ENCODE peak calls at places on chromosomes 7 and 10, in five cellular contexts. W, A, T, N and P are unnamed samples.
A peak's percentile ranks its signal among the peaks of the same experiment; 100 is the strongest.

GRCh38 chr10:44393051-44393630 is 8.2 kb upstream of the CXCL12 start:
- DNase-seq in N (no peak), T (no peak), W (no peak), A (no peak), P (no peak)

GRCh38 chr10:23196915-23197314 is 4.8 kb downstream of the PTF1A start:
- DNase-seq in T (no peak), W (no peak), N (no peak), A (no peak), P (no peak)

GRCh38 chr10:1396236-1396635 is 340.1 kb downstream of the WDR37 start:
- DNase-seq in T (no peak), W (no peak), A (no peak), N (no peak), P (no peak)

GRCh38 chr10:14652816-14653215 is 121.9 kb downstream of the FAM107B start:
- DNase-seq in W (no peak), T (no peak), N (no peak), A (no peak), P (no peak)

GRCh38 chr10:99403674-99404073 is 26.8 kb downstream of the GOT1 start:
- DNase-seq in T (no peak), N (no peak), A (no peak), W (no peak), P (no peak)

GRCh38 chr10:44992070-44992731 is 8.5 kb upstream of the ZNF22 start:
- DNase-seq in T (no peak), A (peak; percentile 42), W (no peak), N (no peak), P (no peak)

GRCh38 chr10:63264852-63265617 is 131.9 kb downstream of the NRBF2 start:
- DNase-seq in W (peak; percentile 44), N (peak; percentile 48), T (no peak), A (no peak), P (no peak)

GRCh38 chr7:134619627-134620331 is 26.9 kb upstream of the BPGM start:
- DNase-seq in T (peak; percentile 70), W (no peak), N (no peak), A (no peak), P (no peak)

GRCh38 chr10:66931340-66931948 is 5.6 kb downstream of the LRRTM3 start:
- DNase-seq in N (no peak), T (peak; percentile 41), W (peak; percentile 43), A (no peak), P (no peak)

GRCh38 chr10:43354325-43354635 is 17.2 kb upstream of the FXYD4 start:
- DNase-seq in N (no peak), A (no peak), W (no peak), T (no peak), P (no peak)

GRCh38 chr10:132229834-132230556 is 43.2 kb downstream of the DPYSL4 start:
- DNase-seq in N (no peak), T (no peak), W (no peak), A (peak; percentile 71), P (no peak)

GRCh38 chr7:132221356-132221755 is 354.9 kb downstream of the PLXNA4 start:
- DNase-seq in W (no peak), T (no peak), A (no peak), N (no peak), P (no peak)

GRCh38 chr7:33671521-33672262 is 233.6 kb upstream of the BMPER start:
- DNase-seq in T (no peak), W (no peak), N (no peak), A (no peak), P (no peak)

GRCh38 chr10:63819753-63820347 is 298.6 kb downstream of the REEP3 start:
- DNase-seq in N (peak; percentile 61), A (peak; percentile 70), W (peak; percentile 33), T (peak; percentile 18), P (no peak)

GRCh38 chr10:26944261-26944882 is 83.6 kb upstream of the ABI1 start:
- DNase-seq in N (no peak), W (no peak), T (no peak), A (no peak), P (no peak)

GRCh38 chr10:34584164-34584563 is 230.9 kb downstream of the PARD3 start:
- DNase-seq in W (no peak), N (no peak), A (no peak), T (peak; percentile 74), P (no peak)

GRCh38 chr7:23333671-23334246 is 34.6 kb downstream of the MALSU1 start:
- DNase-seq in T (peak; percentile 67), W (no peak), A (peak; percentile 50), N (no peak), P (no peak)

GRCh38 chr7:136956232-136956631 is 87.8 kb downstream of the CHRM2 start:
- DNase-seq in W (no peak), N (no peak), A (no peak), T (peak; percentile 42), P (no peak)

GRCh38 chr10:33132626-33133025 is 174.6 kb upstream of the ITGB1 start:
- DNase-seq in A (no peak), N (peak; percentile 57), T (no peak), W (no peak), P (no peak)
- TF ChIP-seq CTCF in A (no peak), N (peak; percentile 58), T (no peak), W (peak; percentile 55), P (no peak)

GRCh38 chr7:85191383-85191782 is 4.5 kb upstream of the SEMA3D start:
- DNase-seq in W (no peak), N (no peak), T (no peak), A (no peak), P (no peak)
- TF ChIP-seq CTCF in W (no peak), N (no peak), T (peak; percentile 38), A (no peak), P (no peak)

GRCh38 chr7:72447465-72448204 is 35.5 kb upstream of the CALN1 start:
- DNase-seq in N (no peak), T (no peak), W (no peak), A (no peak), P (no peak)
- TF ChIP-seq CTCF in N (no peak), T (no peak), W (no peak), A (no peak), P (no peak)

GRCh38 chr7:32346253-32346652 is 143.9 kb downstream of the LSM5 start:
- DNase-seq in A (no peak), N (no peak), T (no peak), W (no peak), P (no peak)

GRCh38 chr7:32347244-32347828 is 142.8 kb downstream of the LSM5 start:
- DNase-seq in W (peak; percentile 5), T (no peak), A (no peak), N (peak; percentile 40), P (no peak)
- TF ChIP-seq CTCF in W (peak; percentile 51), T (peak; percentile 45), A (no peak), N (peak; percentile 43), P (no peak)

GRCh38 chr10:13306103-13306502 is 6.2 kb upstream of the PHYH start:
- DNase-seq in A (no peak), T (no peak), W (no peak), N (no peak), P (no peak)

GRCh38 chr10:13310518-13311176 is 10.8 kb upstream of the PHYH start:
- DNase-seq in A (no peak), T (no peak), W (no peak), N (peak; percentile 13), P (no peak)

GRCh38 chr10:13309792-13310191 is 9.9 kb upstream of the PHYH start:
- DNase-seq in N (no peak), A (no peak), W (no peak), T (no peak), P (no peak)

GRCh38 chr10:13316635-13317311 is 16.9 kb upstream of the PHYH start:
- DNase-seq in N (no peak), T (no peak), A (no peak), W (no peak), P (no peak)

DNA sequence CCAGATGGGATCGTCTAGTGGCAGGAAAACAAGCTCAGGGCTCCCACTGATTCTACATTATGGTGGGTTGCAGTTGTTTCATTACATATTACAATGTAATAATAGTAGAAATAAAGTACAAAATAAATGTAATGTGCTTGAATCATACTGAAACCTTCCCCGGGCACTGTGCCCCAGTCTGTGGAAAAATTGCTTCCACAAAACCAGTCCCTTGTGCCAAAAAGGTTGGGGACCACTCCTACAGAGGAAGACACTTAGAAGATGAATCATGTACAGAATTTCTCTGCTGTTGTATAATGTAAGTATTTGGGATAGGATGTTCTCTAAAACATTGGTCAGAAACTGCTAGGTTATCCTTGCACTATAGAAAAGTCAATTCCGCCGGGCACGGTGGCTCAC is 11.3 kb upstream of the PHYH start:
- DNase-seq in N (no peak), T (no peak), W (no peak), A (no peak), P (no peak)
- TF ChIP-seq CTCF in N (no peak), T (no peak), W (no peak), A (no peak), P (no peak)

DNA sequence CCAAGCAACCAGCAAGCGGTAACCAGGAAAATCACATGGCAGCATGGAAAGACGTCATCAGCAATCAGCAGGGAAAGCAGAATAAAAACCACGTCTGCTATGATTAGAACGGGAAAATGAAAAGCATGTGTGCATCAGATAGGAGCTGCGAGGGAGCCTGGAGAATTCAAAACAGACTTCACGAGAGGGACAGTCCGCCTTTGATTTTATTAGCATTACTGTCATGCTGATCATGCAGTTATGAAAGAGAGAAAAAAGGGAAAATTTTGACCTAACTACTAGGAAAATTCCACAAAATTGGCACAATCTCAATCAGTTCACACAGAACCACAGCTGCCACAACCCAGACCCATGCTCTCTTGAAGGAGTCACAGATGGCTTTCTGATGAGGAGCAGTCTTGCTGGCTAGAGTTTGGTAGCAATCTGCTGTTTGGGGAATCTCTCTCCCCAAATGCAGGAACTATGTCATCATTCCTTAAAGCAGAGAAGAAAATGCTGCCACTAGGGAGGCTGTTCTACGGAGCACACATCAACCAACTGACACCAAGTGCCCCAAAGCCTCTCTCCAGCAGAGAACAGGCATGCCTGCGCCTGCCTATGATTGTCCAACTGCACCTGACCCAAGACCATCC is 295.9 kb downstream of the TNS3 start:
- DNase-seq in N (no peak), W (no peak), A (no peak), T (no peak), P (no peak)
- TF ChIP-seq CTCF in N (no peak), W (no peak), A (no peak), T (no peak), P (no peak)

GRCh38 chr7:151125459-151125834 is 39.2 kb downstream of the AGAP3 start:
- DNase-seq in A (no peak), T (no peak), W (no peak), N (no peak), P (no peak)
- TF ChIP-seq CTCF in A (no peak), T (no peak), W (no peak), N (no peak), P (no peak)

GRCh38 chr10:7773845-7774801 is 13.7 kb downstream of the KIN start:
- DNase-seq in W (no peak), T (no peak), A (no peak), N (no peak), P (no peak)
- TF ChIP-seq CTCF in W (no peak), T (no peak), A (no peak), N (no peak), P (no peak)